ENCODE peak calls at places on chromosomes 6 and 20, in nine cellular contexts. A, L, D, W, F, Z, V, I and S are unnamed samples. For H3K27me3, the result is how much of the 10 kb centered on the place peaks cover.

GRCh38 chr6:35230950-35231349 is 17.2 kb downstream of the SCUBE3 start:
- DNase-seq in V (no peak), F (no peak), D (peak), I (no peak), Z (no peak), W (no peak), L (no peak), A (no peak), S (no peak)

GRCh38 chr6:29553268-29554057 is 6.1 kb downstream of the UBD start:
- DNase-seq in A (peak), Z (peak), V (peak), W (peak), D (peak), F (peak), I (peak), L (no peak), S (no peak)

GRCh38 chr20:358891-359555 is 12.1 kb downstream of the NRSN2 start:
- DNase-seq in A (no peak), F (no peak), I (no peak), D (no peak), Z (peak), V (no peak), W (no peak), L (no peak), S (no peak)

GRCh38 chr20:19015326-19015725 is 197.1 kb upstream of the SLC24A3 start:
- DNase-seq in I (no peak), F (peak), V (no peak), D (peak), W (no peak), L (no peak), Z (no peak), A (no peak), S (no peak)

GRCh38 chr6:95133578-95133977 is 443.8 kb upstream of the MANEA start:
- DNase-seq in L (no peak), F (no peak), W (no peak), V (no peak), I (no peak), D (no peak), Z (peak), A (no peak), S (no peak)

GRCh38 chr6:143449731-143450452 is 603 bp downstream of the ADAT2 start:
- DNase-seq in V (no peak), Z (peak), I (no peak), A (peak), F (no peak), W (peak), L (peak), D (no peak), S (no peak)

GRCh38 chr6:136790411-136791295 is 1.6 kb downstream of the MAP3K5 start:
- DNase-seq in I (no peak), V (no peak), Z (peak), A (no peak), D (no peak), F (no peak), W (no peak), L (no peak), S (no peak)

GRCh38 chr6:17768388-17768787 is 61.7 kb upstream of the NUP153 start:
- DNase-seq in Z (peak), D (no peak), F (no peak), A (peak), I (no peak), L (no peak), W (no peak), V (no peak), S (no peak)

GRCh38 chr20:10647471-10647870 is 26.3 kb downstream of the JAG1 start:
- DNase-seq in L (no peak), V (no peak), I (no peak), F (no peak), D (no peak), W (peak), Z (no peak), A (no peak), S (no peak)

DNA sequence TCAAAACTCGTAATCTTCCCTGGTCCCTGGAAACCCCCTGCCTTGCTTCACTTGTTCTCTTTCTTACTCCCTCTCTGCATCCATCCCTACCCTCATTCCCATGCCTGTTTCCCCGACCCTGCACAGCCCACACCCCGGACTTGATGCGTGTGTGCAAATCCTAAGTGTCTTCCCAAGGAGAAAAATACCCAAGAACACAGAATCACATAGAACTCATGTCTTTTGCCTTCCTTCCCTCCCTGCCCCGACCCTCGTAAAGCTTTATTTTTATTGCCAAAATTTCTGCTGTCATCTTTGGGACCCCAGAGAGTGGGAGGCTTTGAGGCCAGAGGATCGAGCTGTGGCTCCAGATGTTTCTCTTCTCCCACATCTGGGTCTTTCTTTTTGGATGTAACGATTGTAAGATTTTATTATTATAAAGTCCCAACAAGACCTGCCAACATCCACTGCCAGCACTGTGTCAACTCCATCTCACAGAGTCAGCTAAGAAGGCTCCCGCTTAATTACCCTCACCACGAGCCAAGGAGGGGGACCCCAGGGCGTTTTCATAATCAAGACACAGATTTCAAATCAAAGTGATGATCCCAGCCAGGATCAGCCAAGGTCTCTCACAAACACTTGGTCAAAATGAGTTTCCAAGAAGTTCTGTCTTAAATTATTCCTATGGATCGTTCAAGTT is 169.8 kb upstream of the PMEPA1 start:
- DNase-seq in D (peak), W (no peak), A (no peak), V (no peak), I (no peak), L (no peak), Z (no peak), F (no peak), S (no peak)
- H3K27me3 ChIP-seq in D (under half), W (under half), A (under half), V (under half), I (under half), L (under half), Z (under half), F (under half), S (under half)

GRCh38 chr20:62454936-62455673 is 20.7 kb downstream of the GATA5 start:
- DNase-seq in L (no peak), I (no peak), Z (no peak), V (no peak), W (no peak), F (no peak), D (no peak), A (no peak), S (no peak)
- H3K27me3 ChIP-seq in L (under half), I (under half), Z (under half), V (under half), W (half or more), F (under half), D (under half), A (under half), S (under half)

DNA sequence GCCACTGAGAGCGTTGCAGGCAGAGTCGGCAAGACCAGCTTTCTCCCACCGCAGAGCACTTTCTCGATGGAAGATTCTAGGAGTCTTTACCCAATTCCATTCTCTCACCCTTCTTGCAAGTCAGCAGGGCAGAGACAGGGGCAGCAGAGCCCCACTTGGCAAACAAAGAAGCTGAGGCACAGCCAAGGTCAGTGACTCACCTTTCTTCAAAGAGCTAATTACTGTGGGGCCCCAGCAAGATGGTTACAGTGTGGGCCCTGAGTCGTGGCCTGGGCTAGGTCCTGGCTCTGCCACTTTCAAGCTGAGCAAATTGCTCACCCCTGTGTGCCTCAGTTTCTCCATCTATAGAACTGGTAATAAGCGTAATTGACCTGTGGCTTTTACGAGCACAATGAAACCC is 277.0 kb downstream of the PREX1 start:
- DNase-seq in F (no peak), Z (peak), D (no peak), I (no peak), W (no peak), L (no peak), V (no peak), A (no peak), S (no peak)
- H3K27me3 ChIP-seq in F (under half), Z (under half), D (under half), I (under half), W (under half), L (under half), V (under half), A (under half), S (under half)

GRCh38 chr20:21391495-21392298 is 5.6 kb downstream of the NKX2-4 start:
- DNase-seq in F (no peak), I (no peak), D (no peak), W (no peak), A (no peak), L (no peak), V (no peak), Z (no peak), S (no peak)
- H3K27me3 ChIP-seq in F (half or more), I (half or more), D (under half), W (half or more), A (under half), L (under half), V (under half), Z (under half), S (under half)

DNA sequence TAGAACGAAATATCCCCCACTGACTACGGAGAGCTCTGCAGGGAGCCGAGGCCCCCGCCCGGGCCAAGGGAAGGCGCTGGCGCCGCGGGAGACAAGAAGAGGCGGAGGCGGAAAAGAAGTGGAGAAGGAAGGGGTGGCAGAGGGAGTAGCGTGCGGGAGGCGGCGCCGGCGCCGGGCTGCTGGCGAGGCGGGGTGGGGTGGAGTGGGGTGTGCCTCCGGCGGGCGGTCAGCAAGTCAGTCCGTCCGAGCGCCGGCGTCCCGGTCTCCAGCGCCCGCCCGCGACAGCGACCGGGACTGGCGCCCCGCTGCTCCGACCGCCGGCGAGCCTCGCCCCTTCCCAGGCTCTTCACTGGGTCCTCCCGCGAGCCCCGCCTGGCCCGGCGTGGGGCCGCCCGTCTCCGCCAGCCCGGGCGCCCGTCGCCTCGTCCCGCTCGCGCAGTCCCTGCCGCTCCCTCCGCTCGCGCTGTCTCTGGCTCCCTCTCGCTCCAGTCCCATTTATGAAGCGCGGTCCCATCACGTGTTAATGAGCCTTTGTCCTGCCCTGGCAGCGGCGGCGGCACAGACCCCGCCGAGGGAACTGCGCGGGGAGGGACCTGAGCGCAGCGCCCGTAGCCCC is at the start of gene CNR1:
- DNase-seq in L (no peak), W (peak), I (no peak), F (no peak), A (peak), D (peak), Z (peak), V (peak), S (no peak)
- H3K27me3 ChIP-seq in L (under half), W (under half), I (under half), F (half or more), A (under half), D (under half), Z (under half), V (under half), S (under half)

GRCh38 chr6:163099621-163100171 is 314.8 kb upstream of the QKI start:
- DNase-seq in W (no peak), I (peak), Z (peak), F (peak), L (no peak), A (no peak), V (no peak), D (no peak), S (no peak)
- H3K27me3 ChIP-seq in W (under half), I (under half), Z (under half), F (under half), L (under half), A (under half), V (under half), D (under half), S (under half)

DNA sequence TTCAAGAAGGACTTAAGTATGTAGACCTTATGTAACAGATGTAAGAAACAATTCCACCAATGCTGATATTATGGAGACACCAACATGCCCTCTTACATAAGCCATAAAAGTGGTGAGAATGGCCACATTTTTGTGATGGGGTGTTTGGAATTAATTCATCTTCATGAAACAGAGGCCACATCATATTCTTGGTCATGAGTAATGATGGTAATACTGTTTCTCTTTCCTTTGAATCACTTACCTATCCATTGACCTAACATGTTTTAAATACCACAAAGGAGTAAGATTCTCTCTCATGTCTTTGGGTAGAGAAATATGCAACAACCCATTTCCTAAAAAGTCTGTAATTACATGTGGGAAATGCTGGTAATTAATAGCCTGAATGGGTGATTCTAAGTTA is 545.4 kb upstream of the FLRT3 start:
- DNase-seq in W (no peak), Z (no peak), I (no peak), L (no peak), F (no peak), A (no peak), D (no peak), V (no peak), S (no peak)
- H3K27me3 ChIP-seq in W (under half), Z (under half), I (under half), L (under half), F (under half), A (under half), D (under half), V (under half), S (under half)

DNA sequence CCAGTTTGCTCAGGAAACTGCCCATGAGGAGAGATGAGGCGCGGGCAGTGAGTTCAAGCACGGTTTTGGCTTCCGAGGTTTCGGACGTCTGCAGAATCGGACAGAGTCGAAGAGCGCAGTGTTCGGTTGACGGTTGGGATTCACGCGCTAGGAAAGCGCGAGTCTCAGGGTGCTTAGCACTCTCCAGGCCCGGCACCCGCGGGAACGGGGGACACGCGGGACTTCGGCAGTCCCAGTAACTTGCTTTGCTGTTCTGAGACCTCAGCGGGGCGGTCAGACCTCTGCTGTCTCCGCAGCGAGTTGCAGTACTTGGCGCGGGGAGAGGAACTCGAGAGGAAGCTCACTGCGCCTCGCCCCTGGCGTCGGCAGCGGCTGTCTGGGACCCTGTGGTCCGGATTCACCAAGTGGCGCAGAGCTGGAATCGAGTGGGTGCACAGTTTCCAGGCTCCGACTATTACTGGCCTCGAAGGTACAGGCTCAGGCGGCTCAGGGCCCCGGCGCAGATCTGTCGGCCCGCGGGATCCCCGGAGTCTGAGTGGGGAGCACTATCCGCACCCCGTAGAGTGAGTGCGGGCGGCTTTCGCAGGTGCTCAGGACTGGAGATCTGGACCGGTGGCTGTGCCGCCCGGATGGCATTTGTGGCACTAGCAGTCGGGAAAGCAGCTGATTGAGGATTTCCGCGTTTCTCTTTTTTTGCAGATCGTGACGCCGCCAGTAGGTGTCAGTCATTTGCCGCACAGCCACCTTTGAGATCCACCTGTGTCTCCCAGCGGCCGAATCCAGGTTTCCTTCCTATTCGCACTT is at the start of gene POM121L2:
- DNase-seq in D (peak), F (no peak), L (peak), A (no peak), Z (peak), V (peak), I (no peak), W (peak), S (no peak)
- H3K27me3 ChIP-seq in D (under half), F (under half), L (under half), A (under half), Z (under half), V (half or more), I (under half), W (under half), S (under half)

GRCh38 chr20:23244207-23244915 is 106.2 kb upstream of the NXT1 start:
- DNase-seq in F (no peak), L (no peak), A (no peak), V (no peak), D (no peak), Z (no peak), I (no peak), W (no peak), S (no peak)

GRCh38 chr20:23241416-23241815 is 109.2 kb upstream of the NXT1 start:
- DNase-seq in V (no peak), F (no peak), A (no peak), W (peak), Z (no peak), D (no peak), I (no peak), L (no peak), S (no peak)

GRCh38 chr20:23242104-23242503 is 108.5 kb upstream of the NXT1 start:
- DNase-seq in V (no peak), I (no peak), D (no peak), L (no peak), F (no peak), Z (no peak), A (no peak), W (peak), S (no peak)

GRCh38 chr20:23243791-23244190 is 106.8 kb upstream of the NXT1 start:
- DNase-seq in A (no peak), F (no peak), W (no peak), I (no peak), D (no peak), V (no peak), Z (no peak), L (no peak), S (no peak)

DNA sequence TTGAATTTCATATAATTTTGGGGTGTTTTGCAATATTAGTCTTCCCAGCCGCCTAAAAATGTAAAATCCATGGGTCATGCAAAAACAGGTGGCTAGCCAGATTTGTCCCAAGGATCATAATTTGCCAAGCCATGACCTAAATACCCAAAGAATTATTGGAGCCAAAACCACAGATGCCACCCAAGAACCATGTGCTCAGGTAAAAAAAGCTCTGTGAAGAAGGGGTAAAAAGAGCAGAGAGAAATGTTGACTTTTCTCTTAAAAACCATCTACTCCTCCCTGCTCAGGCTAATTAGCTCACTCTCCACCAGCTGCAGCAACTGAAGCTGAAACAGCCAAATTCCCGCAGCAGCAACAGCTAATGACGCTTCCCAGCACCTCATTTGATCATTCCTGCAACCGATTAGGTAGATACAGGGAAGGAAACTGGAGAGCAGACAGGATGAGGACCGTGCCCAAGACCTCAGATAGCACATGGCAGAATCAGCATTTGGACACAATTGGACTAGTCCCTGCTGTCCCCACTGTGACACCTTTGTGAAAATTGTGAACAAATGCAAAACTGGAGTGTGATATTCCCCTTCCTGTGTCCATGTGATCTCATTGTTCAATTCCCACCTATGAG is 107.9 kb upstream of the NXT1 start:
- DNase-seq in A (no peak), V (no peak), Z (no peak), W (no peak), L (no peak), I (no peak), D (no peak), F (no peak), S (no peak)
- H3K27me3 ChIP-seq in A (under half), V (under half), Z (under half), W (under half), L (under half), I (under half), D (under half), F (under half), S (under half)